ENCODE peak calls at places on chromosomes 12 and 14, in ten cellular contexts. Z is GOT3; P is H7; F is activated T-cell treated with anti-CD3 and anti-CD28 coated beads, Interleukin-2, amount 50 U/mL, for 48 hours; A is Ammon's horn; B is activated naive CD4-positive, alpha-beta T cell treated with anti-CD3 and anti-CD28 coated beads for 36 hours; Q is foreskin fibroblast; V is bronchial epithelial cell; X is fibroblast of lung; N is endodermal cell. L is an unnamed sample.

GRCh38 chr12:119176267-119177055 is 2.3 kb upstream of the HSPB8 start:
- DNase-seq in Z (peak), P (no peak), F (no peak), A (peak), B (no peak), Q (peak), V (peak), X (peak), N (peak), L (no peak)

GRCh38 chr12:15289192-15289591 is 33.1 kb upstream of the PTPRO start:
- DNase-seq in Z (no peak), P (no peak), F (no peak), A (no peak), B (no peak), Q (no peak), V (no peak), X (peak), N (no peak), L (no peak)

GRCh38 chr12:7189398-7190267 is at the start of gene PEX5:
- DNase-seq in Z (no peak), P (peak), F (peak), A (peak), B (peak), Q (peak), V (peak), X (peak), N (peak), L (peak)

GRCh38 chr12:117890644-117891043 is 78.1 kb downstream of the KSR2 start:
- DNase-seq in Z (no peak), P (no peak), F (no peak), A (no peak), B (no peak), Q (no peak), V (no peak), X (no peak), N (no peak), L (no peak)

GRCh38 chr12:76784600-76785051 is 20.7 kb downstream of the ZDHHC17 start:
- DNase-seq in Z (no peak), P (no peak), F (no peak), A (peak), B (no peak), Q (peak), V (peak), X (peak), N (no peak), L (no peak)

GRCh38 chr14:79597561-79597960 is 613.7 kb downstream of the DIO2 start:
- DNase-seq in Z (no peak), P (no peak), F (no peak), A (no peak), B (no peak), Q (no peak), V (no peak), X (peak), N (no peak), L (no peak)

GRCh38 chr14:55756563-55756962 is 176.6 kb downstream of the KTN1 start:
- DNase-seq in Z (no peak), P (no peak), F (no peak), A (no peak), B (no peak), Q (no peak), V (no peak), X (no peak), N (no peak), L (no peak)

GRCh38 chr14:93132472-93133065 is 16.8 kb upstream of the ITPK1 start:
- DNase-seq in Z (no peak), P (peak), F (peak), A (peak), B (peak), Q (peak), V (no peak), X (peak), N (peak), L (peak)

GRCh38 chr12:104505095-104505819 is 48.5 kb downstream of the CHST11 start:
- DNase-seq in Z (no peak), P (no peak), F (no peak), A (no peak), B (no peak), Q (no peak), V (no peak), X (peak), N (no peak), L (no peak)

GRCh38 chr12:76611533-76611932 is 52.0 kb upstream of the OSBPL8 start:
- DNase-seq in Z (no peak), P (no peak), F (no peak), A (no peak), B (no peak), Q (peak), V (peak), X (peak), N (no peak), L (no peak)

GRCh38 chr14:50070230-50070629 is 46.1 kb downstream of the VCPKMT start:
- DNase-seq in Z (no peak), P (no peak), F (peak), A (no peak), B (no peak), Q (no peak), V (no peak), X (no peak), N (no peak), L (no peak)

GRCh38 chr12:31589582-31589895 is 1.4 kb downstream of the DENND5B start:
- DNase-seq in Z (no peak), P (no peak), F (no peak), A (no peak), B (peak), Q (peak), V (no peak), X (no peak), N (no peak), L (peak)

GRCh38 chr12:131066886-131067490 is 113.3 kb downstream of the ADGRD1 start:
- DNase-seq in Z (no peak), P (no peak), F (no peak), A (no peak), B (no peak), Q (no peak), V (no peak), X (no peak), N (peak), L (no peak)

GRCh38 chr12:78792052-78792698 is 72.4 kb upstream of the SYT1 start:
- DNase-seq in Z (no peak), P (no peak), F (no peak), A (no peak), B (no peak), Q (no peak), V (no peak), X (no peak), N (no peak), L (no peak)

GRCh38 chr12:49783917-49784676 is 42.7 kb downstream of the TMBIM6 start:
- DNase-seq in Z (no peak), P (no peak), F (no peak), A (peak), B (no peak), Q (peak), V (peak), X (peak), N (no peak), L (no peak)

GRCh38 chr14:77266336-77266735 is 4.7 kb downstream of the NGB start:
- DNase-seq in Z (no peak), P (no peak), F (no peak), A (no peak), B (no peak), Q (no peak), V (no peak), X (no peak), N (no peak), L (no peak)

GRCh38 chr14:64640839-64641238 is 63.4 kb upstream of the PLEKHG3 start:
- DNase-seq in Z (no peak), P (no peak), F (no peak), A (no peak), B (no peak), Q (no peak), V (peak), X (no peak), N (no peak), L (no peak)

GRCh38 chr12:123805119-123805518 is 43.0 kb downstream of the DNAH10 start:
- DNase-seq in Z (no peak), P (no peak), F (no peak), A (peak), B (no peak), Q (no peak), V (no peak), X (no peak), N (no peak), L (no peak)

GRCh38 chr14:70186826-70187483 is 1.8 kb downstream of the SLC8A3 start:
- DNase-seq in Z (no peak), P (peak), F (peak), A (no peak), B (peak), Q (peak), V (no peak), X (peak), N (peak), L (peak)

GRCh38 chr12:105084251-105085250 is at the start of gene ALDH1L2:
- DNase-seq in Z (no peak), P (peak), F (peak), A (peak), B (peak), Q (peak), V (peak), X (peak), N (peak), L (peak)

GRCh38 chr14:89933002-89933401 is 21.5 kb downstream of the EFCAB11 start:
- DNase-seq in Z (no peak), P (no peak), F (no peak), A (no peak), B (no peak), Q (no peak), V (no peak), X (no peak), N (no peak), L (no peak)

GRCh38 chr12:13691598-13691997 is 289.8 kb downstream of the GRIN2B start:
- DNase-seq in Z (no peak), P (no peak), F (no peak), A (peak), B (no peak), Q (no peak), V (no peak), X (no peak), N (no peak), L (no peak)

L was measured in stimulated activated naive CD8-positive, alpha-beta T cell treated with anti-CD3 and anti-CD28 coated beads, Interleukin-15, Interleukin-2, amounts not matched to agents 100 U/mL and 50 U/mL, for 24 hours.